ENCODE peak calls at places on chromosomes 7 and 10, in seven cellular contexts. W, E, Q, S, F, Y and L are unnamed samples.
A peak's percentile ranks its signal among the peaks of the same experiment; 100 is the strongest.

GRCh38 chr10:55370021-55370420 is 569.0 kb upstream of the PCDH15 start:
- DNase-seq in W (no peak), E (no peak), Q (no peak), S (peak; percentile 9), F (no peak), Y (no peak), L (no peak)

GRCh38 chr10:70761031-70761601 is 24.1 kb downstream of the TBATA start:
- DNase-seq in W (no peak), E (no peak), Q (peak; percentile 40), S (peak; percentile 54), F (peak; percentile 43), Y (no peak), L (peak; percentile 41)

GRCh38 chr7:33243319-33243881 is 114.0 kb downstream of the BBS9 start:
- DNase-seq in W (no peak), E (no peak), Q (no peak), S (peak; percentile 78), F (no peak), Y (no peak), L (no peak)

GRCh38 chr7:65239707-65240352 is 133.8 kb upstream of the ZNF92 start:
- DNase-seq in W (no peak), E (no peak), Q (peak; percentile 19), S (peak; percentile 10), F (peak; percentile 81), Y (no peak), L (peak; percentile 61)

GRCh38 chr10:132141526-132142395 is 45.0 kb upstream of the DPYSL4 start:
- DNase-seq in W (peak; percentile 11), E (no peak), Q (no peak), S (no peak), F (peak; percentile 82), Y (no peak), L (peak; percentile 39)

GRCh38 chr10:51311232-51311631 is 236.9 kb downstream of the PRKG1 start:
- DNase-seq in W (no peak), E (no peak), Q (no peak), S (no peak), F (no peak), Y (no peak), L (no peak)

GRCh38 chr7:136947347-136947746 is 78.9 kb downstream of the CHRM2 start:
- DNase-seq in W (no peak), E (no peak), Q (no peak), S (peak; percentile 14), F (no peak), Y (no peak), L (no peak)

GRCh38 chr7:79452495-79453265 is 787 bp downstream of the MAGI2 start:
- DNase-seq in W (peak; percentile 12), E (no peak), Q (peak; percentile 3), S (peak; percentile 62), F (peak; percentile 55), Y (peak; percentile 32), L (peak; percentile 42)

GRCh38 chr10:59323036-59323459 is 39.3 kb downstream of the FAM13C start:
- DNase-seq in W (peak; percentile 53), E (no peak), Q (no peak), S (no peak), F (no peak), Y (no peak), L (no peak)

GRCh38 chr7:877312-878232 is 1.2 kb downstream of the GET4 start:
- DNase-seq in W (no peak), E (peak; percentile 33), Q (peak; percentile 74), S (no peak), F (peak; percentile 89), Y (no peak), L (no peak)

GRCh38 chr10:408223-408622 is 273.0 kb downstream of the ZMYND11 start:
- DNase-seq in W (no peak), E (no peak), Q (no peak), S (no peak), F (no peak), Y (no peak), L (no peak)

GRCh38 chr10:60186315-60187071 is 203.2 kb downstream of the ANK3 start:
- DNase-seq in W (no peak), E (no peak), Q (no peak), S (peak; percentile 80), F (no peak), Y (no peak), L (no peak)

GRCh38 chr7:81725496-81726117 is 44.2 kb downstream of the HGF start:
- DNase-seq in W (no peak), E (no peak), Q (no peak), S (peak; percentile 75), F (no peak), Y (no peak), L (no peak)

GRCh38 chr10:121525276-121526039 is 72.8 kb downstream of the FGFR2 start:
- DNase-seq in W (no peak), E (no peak), Q (no peak), S (no peak), F (no peak), Y (no peak), L (no peak)

GRCh38 chr10:74921744-74922143 is 95.3 kb downstream of the KAT6B start:
- DNase-seq in W (no peak), E (no peak), Q (no peak), S (no peak), F (no peak), Y (no peak), L (no peak)

GRCh38 chr7:44291066-44291732 is 34.2 kb downstream of the CAMK2B start:
- DNase-seq in W (no peak), E (no peak), Q (no peak), S (peak; percentile 99), F (peak; percentile 74), Y (peak; percentile 59), L (peak; percentile 75)

GRCh38 chr7:130143986-130144618 is 61.1 kb downstream of the TMEM209 start:
- DNase-seq in W (no peak), E (peak; percentile 15), Q (no peak), S (no peak), F (peak; percentile 30), Y (no peak), L (no peak)

GRCh38 chr10:128036746-128037542 is 89.3 kb downstream of the MKI67 start:
- DNase-seq in W (no peak), E (no peak), Q (peak; percentile 5), S (peak; percentile 47), F (no peak), Y (no peak), L (no peak)

GRCh38 chr10:110834622-110835219 is 37.0 kb upstream of the PDCD4 start:
- DNase-seq in W (no peak), E (no peak), Q (no peak), S (peak; percentile 46), F (no peak), Y (peak; percentile 66), L (no peak)

GRCh38 chr7:1268866-1269265 is 36.2 kb downstream of the UNCX start:
- DNase-seq in W (no peak), E (no peak), Q (no peak), S (no peak), F (no peak), Y (no peak), L (no peak)

GRCh38 chr10:96984512-96985225 is 152.6 kb downstream of the LCOR start:
- DNase-seq in W (no peak), E (no peak), Q (no peak), S (no peak), F (no peak), Y (no peak), L (no peak)

GRCh38 chr7:15750741-15751140 is 64.3 kb upstream of the MEOX2 start:
- DNase-seq in W (no peak), E (no peak), Q (no peak), S (no peak), F (no peak), Y (no peak), L (no peak)

GRCh38 chr7:135959655-135960363 is 17.4 kb downstream of the MTPN start:
- DNase-seq in W (no peak), E (no peak), Q (no peak), S (peak; percentile 52), F (no peak), Y (no peak), L (no peak)

GRCh38 chr10:3781458-3782098 is 3.4 kb downstream of the KLF6 start:
- DNase-seq in W (peak; percentile 68), E (peak; percentile 79), Q (no peak), S (peak; percentile 83), F (no peak), Y (peak; percentile 55), L (peak; percentile 79)
- TF ChIP-seq CTCF in W (peak; percentile 42), E (peak; percentile 50), Q (peak; percentile 37), S (peak; percentile 77), F (no peak), Y (peak; percentile 53), L (peak; percentile 62)

DNA sequence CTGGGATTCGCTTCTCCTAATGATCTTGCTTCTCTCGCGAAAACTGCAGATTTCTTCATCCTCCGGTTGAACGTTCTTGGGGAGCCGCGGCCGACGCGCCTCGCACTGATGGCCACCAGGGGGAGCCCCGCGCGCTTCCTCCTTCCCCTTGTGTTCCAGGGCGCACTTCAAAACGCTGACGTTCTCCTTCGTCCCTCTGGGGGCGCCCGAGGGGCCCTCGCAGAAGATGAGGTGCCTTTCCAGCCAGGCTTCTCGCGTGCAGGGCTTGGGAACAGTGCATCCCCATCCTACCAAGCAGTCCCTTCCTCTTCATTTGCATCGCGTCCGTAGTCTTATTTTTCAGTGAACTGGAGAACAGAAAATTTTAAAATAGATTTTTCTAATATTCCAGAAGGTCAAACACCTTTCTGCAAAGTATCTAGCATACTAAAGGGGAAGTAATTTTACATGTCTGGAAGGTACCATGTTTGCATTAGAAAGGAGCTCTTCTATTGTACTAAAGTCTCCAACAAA is 22.5 kb downstream of the GSTO2 start:
- DNase-seq in W (peak; percentile 89), E (peak; percentile 82), Q (peak; percentile 71), S (peak; percentile 93), F (peak; percentile 93), Y (peak; percentile 92), L (peak; percentile 95)
- H3K4me3 ChIP-seq in W (no peak overlapping the region), E (no peak overlapping the region), Q (no peak overlapping the region), S (no peak overlapping the region), F (no peak overlapping the region), Y (no peak overlapping the region), L (no peak overlapping the region)

DNA sequence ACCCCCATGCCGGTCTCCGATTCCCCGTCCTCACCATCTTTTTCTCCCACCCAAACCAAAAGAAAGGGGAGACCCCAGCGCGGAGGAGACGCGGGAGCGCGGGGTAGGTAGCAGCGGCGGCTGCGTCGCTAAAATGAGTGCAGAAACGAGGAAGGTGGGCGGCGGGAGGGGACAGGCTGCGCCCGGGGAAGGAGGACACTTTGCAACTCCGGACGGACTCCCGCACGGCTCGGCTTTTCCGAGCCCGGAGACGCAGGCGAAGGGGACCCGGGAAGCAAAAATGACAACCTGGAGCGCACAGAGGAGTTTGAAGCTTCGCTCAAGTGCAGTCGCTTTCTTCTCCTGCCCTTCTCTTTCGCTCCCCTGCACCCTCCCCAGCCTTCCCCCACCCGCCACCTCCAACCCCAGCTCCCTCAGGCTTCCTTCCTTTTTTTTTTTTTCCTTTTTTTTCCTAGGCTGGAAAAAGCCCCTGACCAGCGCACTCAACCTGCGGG is 481 bp downstream of the SFMBT2 start:
- DNase-seq in W (peak; percentile 31), E (no peak), Q (no peak), S (peak; percentile 9), F (peak; percentile 62), Y (peak; percentile 26), L (peak; percentile 57)
- H3K27me3 ChIP-seq in W (peaks cover 5% of the 10 kb centered on the region), E (no peaks in the 10 kb centered on the region), Q (no peaks in the 10 kb centered on the region), S (peaks cover 68% of the 10 kb centered on the region), F (peaks cover 14% of the 10 kb centered on the region), Y (peaks cover 3% of the 10 kb centered on the region), L (peaks cover 38% of the 10 kb centered on the region)

DNA sequence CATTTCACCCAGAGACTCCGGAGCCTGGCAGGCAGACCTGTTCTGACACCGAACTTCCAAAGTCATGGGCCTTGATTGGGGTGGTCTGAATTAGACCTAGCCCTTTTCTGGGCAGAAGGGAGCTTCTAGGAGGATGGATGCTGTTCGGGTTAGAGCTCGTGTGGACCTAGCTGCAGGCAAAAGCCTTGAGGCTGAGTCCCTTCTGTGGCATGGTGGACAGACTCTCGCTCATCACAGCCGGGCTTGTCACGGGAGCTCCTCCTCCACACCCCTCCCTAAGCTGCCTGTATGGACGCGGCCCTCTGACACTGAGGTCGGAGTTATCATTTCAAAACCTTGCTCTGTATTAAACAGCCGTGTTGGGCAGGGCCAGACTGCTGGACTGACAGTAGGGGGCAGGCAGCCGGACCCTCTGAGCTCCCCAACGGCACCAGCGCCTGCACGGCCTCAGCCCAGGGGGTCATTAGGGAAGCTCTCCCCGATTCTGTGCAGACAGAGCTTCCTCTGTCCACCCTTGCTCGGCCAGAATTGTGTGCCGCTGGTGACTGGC is 2.2 kb downstream of the IRF5 start:
- DNase-seq in W (no peak), E (peak; percentile 66), Q (no peak), S (no peak), F (no peak), Y (no peak), L (peak; percentile 60)
- TF ChIP-seq CTCF in W (no peak), E (no peak), Q (no peak), S (no peak), F (no peak), Y (no peak), L (no peak)